ENCODE peak calls at places on chromosomes 4 and X, in six cellular contexts. X is SK-N-SH, O is suprapubic skin, E is H1, C is GM12878, D is upper lobe of left lung. G is an unnamed sample.

GRCh38 chr4:155759372-155760252 is 791 bp downstream of the GUCY1B1 start:
- DNase-seq in X (peak), O (peak), E (no peak), C (no peak), D (peak), G (peak)

GRCh38 chr4:63901311-63901710 is 507.9 kb downstream of the TECRL start:
- DNase-seq in X (no peak), O (no peak), E (no peak), C (no peak), D (no peak), G (no peak)

GRCh38 chr4:162959056-162959455 is 207.6 kb downstream of the NAF1 start:
- DNase-seq in X (no peak), O (no peak), E (no peak), C (peak), D (no peak), G (no peak)

GRCh38 chr4:34009951-34010350 is 2234.4 kb downstream of the ARAP2 start:
- DNase-seq in X (no peak), O (no peak), E (no peak), C (no peak), D (no peak), G (no peak)

GRCh38 chr4:98469776-98470175 is 188.6 kb downstream of the TSPAN5 start:
- DNase-seq in X (no peak), O (no peak), E (no peak), C (no peak), D (no peak), G (no peak)

GRCh38 chrX:101744085-101744484 is 84.4 kb upstream of the ARMCX2 start:
- DNase-seq in X (no peak), O (no peak), E (no peak), C (no peak), D (no peak), G (no peak)

GRCh38 chrX:111447298-111447697 is 35.3 kb upstream of the DCX start:
- DNase-seq in X (peak), O (no peak), E (no peak), C (no peak), D (no peak), G (no peak)

GRCh38 chrX:55143621-55144020 is 54.8 kb downstream of the PAGE2 start:
- DNase-seq in X (no peak), O (no peak), E (no peak), C (no peak), D (no peak), G (no peak)

GRCh38 chr4:92262371-92262770 is 41.4 kb upstream of the GRID2 start:
- DNase-seq in X (no peak), O (no peak), E (no peak), C (no peak), D (no peak), G (no peak)
- TF ChIP-seq POLR2AphosphoS5 in X (no peak), O (no peak), E (no peak), C (no peak), D (no peak), G (no peak)

GRCh38 chr4:10007436-10007740 is 13.9 kb downstream of the SLC2A9 start:
- DNase-seq in X (no peak), O (no peak), E (no peak), C (no peak), D (no peak), G (no peak)
- H3K27ac ChIP-seq in X (peak), O (peak), E (no peak), C (peak), D (peak), G (peak)

GRCh38 chr4:185119927-185120630 is 23.0 kb upstream of the SLC25A4 start:
- DNase-seq in X (no peak), O (no peak), E (no peak), C (no peak), D (no peak), G (no peak)
- TF ChIP-seq EP300 in X (no peak), O (no peak), E (no peak), C (no peak), D (no peak), G (no peak)

GRCh38 chr4:147853706-147854105 is 121.8 kb downstream of the ARHGAP10 start:
- DNase-seq in X (peak), O (no peak), E (no peak), C (no peak), D (no peak), G (no peak)

GRCh38 chr4:147860960-147861359 is 129.1 kb downstream of the ARHGAP10 start:
- DNase-seq in X (no peak), O (no peak), E (no peak), C (no peak), D (no peak), G (peak)

GRCh38 chr4:147854154-147854553 is 122.3 kb downstream of the ARHGAP10 start:
- DNase-seq in X (no peak), O (no peak), E (no peak), C (no peak), D (no peak), G (no peak)

GRCh38 chr4:147851135-147851534 is 119.2 kb downstream of the ARHGAP10 start:
- DNase-seq in X (no peak), O (no peak), E (no peak), C (no peak), D (no peak), G (no peak)

GRCh38 chr4:147855670-147856069 is 123.8 kb downstream of the ARHGAP10 start:
- DNase-seq in X (no peak), O (no peak), E (no peak), C (no peak), D (no peak), G (no peak)
- TF ChIP-seq POLR2AphosphoS5 in X (no peak), O (no peak), E (no peak), C (no peak), D (no peak), G (peak)

GRCh38 chrX:119729408-119730201 is 28.8 kb upstream of the SOWAHD start:
- DNase-seq in X (peak), O (peak), E (peak), C (peak), D (peak), G (peak)
- H3K27ac ChIP-seq in X (no peak), O (no peak), E (no peak), C (no peak), D (no peak), G (no peak)

GRCh38 chrX:47523297-47523696 is 37.7 kb upstream of the ARAF start:
- DNase-seq in X (peak), O (peak), E (peak), C (no peak), D (peak), G (peak)
- TF ChIP-seq EP300 in X (no peak), O (no peak), E (no peak), C (no peak), D (no peak), G (no peak)

GRCh38 chr4:138300616-138301015 is 58.5 kb upstream of the SLC7A11 start:
- DNase-seq in X (no peak), O (no peak), E (no peak), C (no peak), D (no peak), G (no peak)

GRCh38 chr4:138307319-138307718 is 65.2 kb upstream of the SLC7A11 start:
- DNase-seq in X (no peak), O (no peak), E (no peak), C (no peak), D (peak), G (no peak)

GRCh38 chr4:138308421-138308820 is 66.3 kb upstream of the SLC7A11 start:
- DNase-seq in X (no peak), O (no peak), E (no peak), C (no peak), D (no peak), G (no peak)

GRCh38 chr4:138301536-138301935 is 59.4 kb upstream of the SLC7A11 start:
- DNase-seq in X (no peak), O (no peak), E (no peak), C (no peak), D (no peak), G (no peak)

GRCh38 chr4:138305055-138305454 is 62.9 kb upstream of the SLC7A11 start:
- DNase-seq in X (no peak), O (no peak), E (no peak), C (no peak), D (no peak), G (no peak)
- TF ChIP-seq POLR2AphosphoS5 in X (no peak), O (no peak), E (no peak), C (no peak), D (no peak), G (no peak)